ENCODE peak calls at places on chromosomes 7 and 10, in five cellular contexts. K is heart right ventricle; Z is aorta; T is CD4-positive, alpha-beta T cell; P is neuronal stem cell. B is an unnamed sample.

GRCh38 chr10:94225589-94225988 is 137.2 kb downstream of the NOC3L start:
- DNase-seq in T (no peak), P (no peak), Z (no peak), K (no peak), B (no peak)

GRCh38 chr10:95287281-95287680 is 3.5 kb downstream of the PDLIM1 start:
- DNase-seq in Z (no peak), T (no peak), K (no peak), P (no peak), B (no peak)

GRCh38 chr7:68963547-68963946 is 634.7 kb upstream of the AUTS2 start:
- DNase-seq in P (no peak), K (no peak), Z (no peak), T (no peak), B (no peak)

GRCh38 chr7:73742753-73743641 is 4.4 kb upstream of the ABHD11 start:
- DNase-seq in Z (peak; percentile 57), P (peak; percentile 87), K (no peak), T (no peak), B (no peak)

GRCh38 chr10:47403401-47404318 is 19.6 kb upstream of the ZNF488 start:
- DNase-seq in T (no peak), Z (no peak), K (no peak), P (no peak), B (no peak)

GRCh38 chr7:142298009-142298408 is 40.2 kb upstream of the PRSS58 start:
- DNase-seq in P (no peak), Z (no peak), K (no peak), T (no peak), B (no peak)

GRCh38 chr7:130732980-130733865 is 784 bp downstream of the KLF14 start:
- DNase-seq in P (no peak), T (no peak), K (no peak), Z (peak; percentile 45), B (no peak)

GRCh38 chr7:1611708-1612241 is 41.9 kb upstream of the PSMG3 start:
- DNase-seq in T (no peak), K (no peak), P (no peak), Z (no peak), B (peak; percentile 52)

GRCh38 chr7:128174391-128174790 is 66.7 kb upstream of the LEP start:
- DNase-seq in Z (no peak), K (no peak), P (no peak), T (no peak), B (no peak)

GRCh38 chr7:113285411-113285810 is 167.1 kb upstream of the SMIM30 start:
- DNase-seq in K (no peak), T (no peak), P (no peak), Z (no peak), B (no peak)

GRCh38 chr7:126140858-126141491 is 1111.8 kb downstream of the GRM8 start:
- DNase-seq in T (no peak), P (no peak), Z (no peak), K (no peak), B (no peak)

GRCh38 chr7:33726582-33726981 is 178.8 kb upstream of the BMPER start:
- DNase-seq in K (no peak), T (no peak), P (peak; percentile 39), Z (no peak), B (no peak)

GRCh38 chr10:13758761-13759160 is 172.0 kb downstream of the PRPF18 start:
- DNase-seq in T (no peak), K (no peak), P (no peak), Z (no peak), B (no peak)

GRCh38 chr10:79066460-79067240 is 2.1 kb upstream of the ZMIZ1 start:
- DNase-seq in Z (peak; percentile 74), T (no peak), K (no peak), P (no peak), B (no peak)

GRCh38 chr10:133225707-133226191 is 4.3 kb upstream of the UTF1 start:
- DNase-seq in Z (no peak), P (no peak), T (no peak), K (no peak), B (peak; percentile 38)

GRCh38 chr10:55631071-55631654 is 729.9 kb downstream of the ZWINT start:
- DNase-seq in Z (peak; percentile 48), P (peak; percentile 80), K (peak; percentile 32), T (no peak), B (peak; percentile 43)

GRCh38 chr10:31765546-31765945 is 163.1 kb downstream of the ARHGAP12 start:
- DNase-seq in T (no peak), P (no peak), K (no peak), Z (no peak), B (no peak)

GRCh38 chr10:17586741-17587720 is 30.1 kb downstream of the HACD1 start:
- DNase-seq in K (no peak), P (no peak), T (no peak), Z (no peak), B (no peak)

GRCh38 chr7:41912851-41913580 is 210.1 kb upstream of the INHBA start:
- DNase-seq in T (no peak), Z (no peak), K (no peak), P (no peak), B (no peak)

GRCh38 chr10:133019651-133020050 is 68.1 kb upstream of the ADGRA1 start:
- DNase-seq in Z (no peak), T (no peak), K (no peak), P (no peak), B (no peak)

GRCh38 chr10:48289652-48290238 is 15.2 kb upstream of the FRMPD2 start:
- DNase-seq in T (peak; percentile 31), K (peak; percentile 35), P (peak; percentile 72), Z (peak; percentile 61), B (peak; percentile 29)

GRCh38 chr10:124604214-124605000 is 139.8 kb downstream of the FAM53B start:
- DNase-seq in T (no peak), K (no peak), P (no peak), Z (no peak), B (peak; percentile 81)

GRCh38 chr7:99709838-99710541 is 25.0 kb downstream of the CYP3A7 start:
- DNase-seq in K (no peak), Z (no peak), T (no peak), P (no peak), B (no peak)

GRCh38 chr7:143288836-143289235 is 685 bp downstream of the CASP2 start:
- DNase-seq in Z (no peak), P (no peak), T (no peak), K (no peak), B (no peak)

GRCh38 chr10:70448236-70448635 is 6.8 kb upstream of the NODAL start:
- DNase-seq in Z (no peak), P (no peak), K (no peak), T (no peak), B (no peak)

GRCh38 chr10:117092386-117092785 is 45.7 kb downstream of the VAX1 start:
- DNase-seq in T (no peak), Z (no peak), K (no peak), P (no peak), B (no peak)

GRCh38 chr7:158075633-158076001 is 512.0 kb downstream of the PTPRN2 start:
- DNase-seq in T (no peak), K (no peak), P (no peak), Z (no peak), B (no peak)

GRCh38 chr10:113947138-113948011 is 92.9 kb downstream of the NHLRC2 start:
- DNase-seq in T (no peak), Z (no peak), P (no peak), K (peak; percentile 21), B (no peak)

GRCh38 chr7:123003539-123004126 is 8.1 kb upstream of the TAS2R16 start:
- DNase-seq in P (no peak), T (no peak), K (no peak), Z (no peak), B (no peak)

DNA sequence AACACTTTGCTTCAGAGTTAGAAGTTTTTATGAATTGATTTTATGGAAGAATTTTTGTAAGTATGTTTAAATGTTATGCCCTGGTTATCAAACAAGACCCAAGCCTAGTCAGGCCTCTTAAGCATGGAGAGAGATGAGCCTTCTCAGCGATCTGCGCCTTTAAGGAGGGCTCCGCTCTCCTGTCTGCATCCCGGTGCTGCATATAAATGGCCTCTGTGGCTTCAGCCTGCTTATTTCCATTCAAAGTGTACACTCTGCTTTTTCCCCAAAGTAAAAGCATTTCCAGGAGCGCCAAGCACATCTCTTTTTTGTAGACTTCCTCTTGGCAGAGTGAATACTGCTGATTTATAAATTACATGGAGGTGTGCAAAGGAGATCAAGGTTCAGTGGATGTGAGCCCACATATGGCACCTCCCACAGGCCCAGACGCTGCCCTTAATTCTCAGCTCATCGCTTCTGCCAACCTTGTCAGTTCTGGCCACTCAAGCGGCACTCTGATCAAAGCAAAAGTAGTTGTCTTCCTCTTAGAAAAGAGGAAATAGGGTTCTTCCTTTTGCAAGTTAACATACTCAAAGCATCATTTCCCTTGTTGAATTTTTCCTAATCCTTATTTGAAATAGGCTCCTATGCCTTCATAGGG is 70.0 kb upstream of the SFMBT2 start:
- DNase-seq in P (no peak), Z (no peak), T (no peak), K (no peak), B (no peak)
- H3K27ac ChIP-seq in P (no peak overlapping the region), Z (no peak overlapping the region), T (no peak overlapping the region), K (no peak overlapping the region), B (no peak overlapping the region)

GRCh38 chr10:71769279-71769823 is 4.0 kb downstream of the VSIR start:
- DNase-seq in K (no peak), P (no peak), Z (peak; percentile 46), T (no peak), B (no peak)

GRCh38 chr10:71771204-71771603 is 2.1 kb downstream of the VSIR start:
- DNase-seq in Z (peak; percentile 44), P (no peak), K (no peak), T (no peak), B (no peak)

GRCh38 chr10:71770789-71771188 is 2.5 kb downstream of the VSIR start:
- DNase-seq in T (no peak), K (no peak), Z (peak; percentile 72), P (no peak), B (no peak)

GRCh38 chr10:71771821-71772617 is 1.3 kb downstream of the VSIR start:
- DNase-seq in P (no peak), K (peak; percentile 89), T (no peak), Z (peak; percentile 91), B (no peak)

GRCh38 chr10:71770255-71770654 is 3.1 kb downstream of the VSIR start:
- DNase-seq in T (no peak), Z (peak; percentile 51), K (no peak), P (no peak), B (no peak)
- H3K27ac ChIP-seq in T (peak overlapping the region; percentile 75), Z (peak overlapping the region; percentile 98), K (peak overlapping the region; percentile 43), P (no peak overlapping the region), B (peak overlapping the region; percentile 85)

GRCh38 chr10:77204171-77204570 is 433.4 kb downstream of the KCNMA1 start:
- DNase-seq in Z (no peak), P (no peak), T (no peak), K (no peak), B (no peak)
- H3K27ac ChIP-seq in Z (no peak overlapping the region), P (no peak overlapping the region), T (no peak overlapping the region), K (no peak overlapping the region), B (no peak overlapping the region)

DNA sequence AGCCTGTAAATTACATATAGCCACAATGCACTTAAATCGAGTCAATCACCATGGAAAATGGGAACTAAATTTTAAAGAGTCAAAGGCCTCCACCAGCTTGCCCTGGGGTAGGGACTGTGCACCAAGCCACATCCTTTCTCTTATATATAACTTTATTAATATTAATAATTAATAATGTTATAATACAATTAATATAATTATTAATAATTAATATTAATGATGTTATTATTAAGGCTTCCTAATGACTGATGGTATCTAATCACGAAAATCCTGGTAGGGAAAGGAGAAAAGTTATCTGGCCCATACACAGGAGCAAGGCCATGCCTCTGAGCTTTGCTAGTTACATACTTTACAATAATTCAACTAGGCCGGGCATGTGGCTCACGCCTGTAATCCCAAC is 67.2 kb upstream of the DGKI start:
- DNase-seq in K (no peak), P (no peak), Z (no peak), T (no peak), B (no peak)
- H3K27ac ChIP-seq in K (no peak overlapping the region), P (no peak overlapping the region), Z (no peak overlapping the region), T (no peak overlapping the region), B (no peak overlapping the region)

GRCh38 chr10:38050212-38050611 is 39.7 kb downstream of the ZNF33A start:
- DNase-seq in Z (no peak), K (no peak), T (no peak), P (no peak), B (no peak)
- H3K27ac ChIP-seq in Z (no peak overlapping the region), K (no peak overlapping the region), T (no peak overlapping the region), P (no peak overlapping the region), B (no peak overlapping the region)